ENCODE peak calls at places on chromosomes 2 and 18, in six cellular contexts. One of them, this sample, is unnamed. For H3K27me3, the result is how much of the 10 kb centered on the place peaks cover.

GRCh38 chr2:96241901-96242611 is 23.7 kb downstream of the TMEM127 start:
- DNase-seq in mesenchymal stem cell: peak
- DNase-seq in PC-9: peak
- DNase-seq in GM23248: peak
- DNase-seq in IMR-90: peak
- DNase-seq in tibial artery: peak
- DNase-seq in this sample: no peak

GRCh38 chr2:70583091-70583490 is 29.5 kb upstream of the TGFA start:
- DNase-seq in GM23248: no peak
- DNase-seq in mesenchymal stem cell: no peak
- DNase-seq in IMR-90: no peak
- DNase-seq in PC-9: no peak
- DNase-seq in tibial artery: no peak
- DNase-seq in this sample: no peak

GRCh38 chr2:73205611-73206010 is 3.2 kb downstream of the NOTO start:
- DNase-seq in GM23248: no peak
- DNase-seq in IMR-90: no peak
- DNase-seq in PC-9: no peak
- DNase-seq in mesenchymal stem cell: no peak
- DNase-seq in tibial artery: no peak
- DNase-seq in this sample: no peak

GRCh38 chr2:74982581-74982980 is 24.1 kb downstream of the POLE4 start:
- DNase-seq in mesenchymal stem cell: no peak
- DNase-seq in IMR-90: no peak
- DNase-seq in PC-9: no peak
- DNase-seq in GM23248: no peak
- DNase-seq in tibial artery: no peak
- DNase-seq in this sample: no peak

GRCh38 chr2:129902731-129903585 is 76.5 kb upstream of the RAB6C start:
- DNase-seq in IMR-90: no peak
- DNase-seq in mesenchymal stem cell: no peak
- DNase-seq in GM23248: no peak
- DNase-seq in tibial artery: no peak
- DNase-seq in PC-9: no peak
- DNase-seq in this sample: no peak

GRCh38 chr18:55141318-55141717 is 182.1 kb upstream of the CCDC68 start:
- DNase-seq in mesenchymal stem cell: no peak
- DNase-seq in IMR-90: peak
- DNase-seq in GM23248: no peak
- DNase-seq in tibial artery: no peak
- DNase-seq in PC-9: no peak
- DNase-seq in this sample: no peak

GRCh38 chr2:46555011-46555410 is 75.6 kb downstream of the TMEM247 start:
- DNase-seq in PC-9: no peak
- DNase-seq in mesenchymal stem cell: no peak
- DNase-seq in GM23248: no peak
- DNase-seq in tibial artery: no peak
- DNase-seq in IMR-90: no peak
- DNase-seq in this sample: no peak

GRCh38 chr18:52546686-52547346 is 206.8 kb downstream of the DCC start:
- DNase-seq in PC-9: no peak
- DNase-seq in GM23248: no peak
- DNase-seq in tibial artery: no peak
- DNase-seq in mesenchymal stem cell: no peak
- DNase-seq in IMR-90: no peak
- DNase-seq in this sample: no peak

GRCh38 chr2:141015339-141016047 is 1115.3 kb downstream of the LRP1B start:
- DNase-seq in PC-9: no peak
- DNase-seq in tibial artery: no peak
- DNase-seq in IMR-90: no peak
- DNase-seq in GM23248: no peak
- DNase-seq in mesenchymal stem cell: no peak
- DNase-seq in this sample: no peak

GRCh38 chr18:50065527-50065926 is 129.4 kb downstream of the MYO5B start:
- DNase-seq in mesenchymal stem cell: no peak
- DNase-seq in PC-9: no peak
- DNase-seq in IMR-90: no peak
- DNase-seq in tibial artery: no peak
- DNase-seq in GM23248: no peak
- DNase-seq in this sample: no peak

GRCh38 chr2:1772868-1773267 is 28.6 kb upstream of the PXDN start:
- DNase-seq in PC-9: no peak
- DNase-seq in GM23248: no peak
- DNase-seq in tibial artery: no peak
- DNase-seq in mesenchymal stem cell: no peak
- DNase-seq in IMR-90: no peak
- DNase-seq in this sample: no peak

GRCh38 chr2:99000708-99001107 is 64.7 kb upstream of the CRACDL start:
- DNase-seq in PC-9: no peak
- DNase-seq in IMR-90: no peak
- DNase-seq in GM23248: no peak
- DNase-seq in mesenchymal stem cell: no peak
- DNase-seq in tibial artery: no peak
- DNase-seq in this sample: no peak

GRCh38 chr2:54669677-54670484 is 53.6 kb upstream of the EML6 start:
- DNase-seq in GM23248: peak
- DNase-seq in PC-9: no peak
- DNase-seq in mesenchymal stem cell: peak
- DNase-seq in IMR-90: peak
- DNase-seq in tibial artery: peak
- DNase-seq in this sample: peak

GRCh38 chr2:145744541-145745386 is 1224.8 kb upstream of the ZEB2 start:
- DNase-seq in PC-9: no peak
- DNase-seq in tibial artery: no peak
- DNase-seq in GM23248: peak
- DNase-seq in IMR-90: peak
- DNase-seq in mesenchymal stem cell: peak
- DNase-seq in this sample: no peak

DNA sequence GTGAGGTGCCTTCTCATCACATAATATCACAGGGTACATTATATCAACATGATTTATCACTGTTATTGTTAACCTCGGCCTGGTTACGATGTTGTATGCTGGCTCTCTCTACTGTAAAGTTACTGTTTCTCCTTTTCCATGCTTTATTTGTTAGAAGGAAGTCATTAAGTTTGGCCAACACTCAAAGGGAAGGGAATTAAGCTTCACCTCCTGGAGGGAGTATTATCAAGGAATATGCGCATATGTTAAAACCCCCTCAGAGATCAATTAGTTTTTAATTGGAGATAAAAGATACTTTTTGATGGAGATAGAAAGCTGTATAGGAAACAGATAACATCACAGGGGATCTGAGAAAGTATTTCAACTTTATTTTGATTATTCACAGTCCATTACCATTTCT is 221.6 kb downstream of the DLGAP1 start:
- DNase-seq in mesenchymal stem cell: no peak
- DNase-seq in IMR-90: no peak
- DNase-seq in PC-9: no peak
- DNase-seq in GM23248: no peak
- DNase-seq in tibial artery: no peak
- DNase-seq in this sample: no peak
- H3K4me3 ChIP-seq in mesenchymal stem cell: no peak
- H3K4me3 ChIP-seq in IMR-90: no peak
- H3K4me3 ChIP-seq in PC-9: no peak
- H3K4me3 ChIP-seq in GM23248: no peak
- H3K4me3 ChIP-seq in tibial artery: no peak
- H3K4me3 ChIP-seq in this sample: no peak

GRCh38 chr2:218865999-218866398 is 6.4 kb downstream of the WNT6 start:
- DNase-seq in IMR-90: no peak
- DNase-seq in GM23248: no peak
- DNase-seq in mesenchymal stem cell: no peak
- DNase-seq in PC-9: no peak
- DNase-seq in tibial artery: no peak
- DNase-seq in this sample: no peak

GRCh38 chr2:218863021-218863520 is 3.5 kb downstream of the WNT6 start:
- DNase-seq in PC-9: no peak
- DNase-seq in IMR-90: no peak
- DNase-seq in mesenchymal stem cell: no peak
- DNase-seq in tibial artery: no peak
- DNase-seq in GM23248: no peak
- DNase-seq in this sample: no peak

GRCh38 chr2:218867900-218868299 is 8.3 kb downstream of the WNT6 start:
- DNase-seq in tibial artery: no peak
- DNase-seq in mesenchymal stem cell: no peak
- DNase-seq in GM23248: no peak
- DNase-seq in IMR-90: no peak
- DNase-seq in PC-9: no peak
- DNase-seq in this sample: no peak

GRCh38 chr2:218861645-218862318 is 2.2 kb downstream of the WNT6 start:
- DNase-seq in IMR-90: no peak
- DNase-seq in mesenchymal stem cell: no peak
- DNase-seq in GM23248: no peak
- DNase-seq in PC-9: no peak
- DNase-seq in tibial artery: no peak
- DNase-seq in this sample: no peak

DNA sequence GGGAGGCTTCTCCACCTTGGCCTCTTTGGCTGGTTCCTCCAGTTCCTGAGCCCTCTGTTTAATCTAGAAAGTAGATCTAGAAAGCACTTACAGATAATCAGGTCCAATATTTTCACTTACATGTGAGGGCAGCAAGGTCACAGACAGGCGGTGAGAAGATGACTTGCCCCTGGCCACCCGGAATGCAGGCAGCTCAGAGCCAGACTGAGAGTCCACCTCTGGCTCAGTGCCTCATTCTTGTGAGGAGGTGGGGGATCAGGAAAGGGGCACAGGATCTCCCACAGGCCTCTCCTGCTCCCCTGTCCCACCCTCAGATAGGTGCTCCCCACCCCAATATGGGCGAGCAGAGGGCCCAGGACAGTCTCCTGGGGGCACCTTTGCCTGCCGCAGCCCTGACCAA is 5.8 kb downstream of the WNT6 start:
- DNase-seq in mesenchymal stem cell: no peak
- DNase-seq in PC-9: no peak
- DNase-seq in tibial artery: no peak
- DNase-seq in IMR-90: no peak
- DNase-seq in GM23248: no peak
- DNase-seq in this sample: no peak
- H3K27me3 ChIP-seq in mesenchymal stem cell: half or more
- H3K27me3 ChIP-seq in PC-9: under half
- H3K27me3 ChIP-seq in tibial artery: half or more
- H3K27me3 ChIP-seq in IMR-90: half or more
- H3K27me3 ChIP-seq in GM23248: half or more
- H3K27me3 ChIP-seq in this sample: under half

GRCh38 chr2:240566203-240567136 is 1.8 kb upstream of the RNPEPL1 start:
- DNase-seq in IMR-90: peak
- DNase-seq in GM23248: peak
- DNase-seq in mesenchymal stem cell: peak
- DNase-seq in PC-9: peak
- DNase-seq in tibial artery: peak
- DNase-seq in this sample: peak
- H3K4me3 ChIP-seq in IMR-90: peak
- H3K4me3 ChIP-seq in GM23248: peak
- H3K4me3 ChIP-seq in mesenchymal stem cell: no peak
- H3K4me3 ChIP-seq in PC-9: peak
- H3K4me3 ChIP-seq in tibial artery: peak
- H3K4me3 ChIP-seq in this sample: peak

DNA sequence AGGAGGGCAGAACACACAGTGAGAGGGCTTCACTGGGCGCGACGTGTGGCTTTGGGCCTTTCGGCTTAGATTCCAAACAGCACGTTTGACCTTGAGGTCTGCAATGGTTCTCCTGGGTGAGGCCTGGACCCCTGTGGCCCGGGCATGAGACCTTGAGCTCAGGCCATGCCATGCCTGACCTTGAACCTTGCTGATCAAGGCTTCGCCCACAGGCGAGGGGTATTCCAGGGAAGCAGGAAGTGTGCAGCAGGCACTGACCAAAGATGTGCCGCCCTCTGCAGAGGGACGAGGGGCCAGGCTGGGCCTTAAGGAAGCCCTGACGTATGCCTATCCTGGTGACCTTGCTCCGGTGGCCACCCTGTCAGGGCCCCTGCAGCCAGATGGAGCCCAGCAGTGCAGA is 178.3 kb upstream of the HDAC4 start:
- DNase-seq in GM23248: no peak
- DNase-seq in mesenchymal stem cell: no peak
- DNase-seq in IMR-90: no peak
- DNase-seq in PC-9: no peak
- DNase-seq in tibial artery: no peak
- DNase-seq in this sample: no peak
- H3K27me3 ChIP-seq in GM23248: under half
- H3K27me3 ChIP-seq in mesenchymal stem cell: under half
- H3K27me3 ChIP-seq in IMR-90: under half
- H3K27me3 ChIP-seq in PC-9: half or more
- H3K27me3 ChIP-seq in tibial artery: under half
- H3K27me3 ChIP-seq in this sample: under half

GRCh38 chr2:237408280-237408679 is 5.7 kb downstream of the COL6A3 start:
- DNase-seq in mesenchymal stem cell: no peak
- DNase-seq in tibial artery: no peak
- DNase-seq in GM23248: peak
- DNase-seq in PC-9: no peak
- DNase-seq in IMR-90: peak
- DNase-seq in this sample: no peak
- H3K4me3 ChIP-seq in mesenchymal stem cell: no peak
- H3K4me3 ChIP-seq in tibial artery: peak
- H3K4me3 ChIP-seq in GM23248: peak
- H3K4me3 ChIP-seq in PC-9: no peak
- H3K4me3 ChIP-seq in IMR-90: peak
- H3K4me3 ChIP-seq in this sample: no peak

DNA sequence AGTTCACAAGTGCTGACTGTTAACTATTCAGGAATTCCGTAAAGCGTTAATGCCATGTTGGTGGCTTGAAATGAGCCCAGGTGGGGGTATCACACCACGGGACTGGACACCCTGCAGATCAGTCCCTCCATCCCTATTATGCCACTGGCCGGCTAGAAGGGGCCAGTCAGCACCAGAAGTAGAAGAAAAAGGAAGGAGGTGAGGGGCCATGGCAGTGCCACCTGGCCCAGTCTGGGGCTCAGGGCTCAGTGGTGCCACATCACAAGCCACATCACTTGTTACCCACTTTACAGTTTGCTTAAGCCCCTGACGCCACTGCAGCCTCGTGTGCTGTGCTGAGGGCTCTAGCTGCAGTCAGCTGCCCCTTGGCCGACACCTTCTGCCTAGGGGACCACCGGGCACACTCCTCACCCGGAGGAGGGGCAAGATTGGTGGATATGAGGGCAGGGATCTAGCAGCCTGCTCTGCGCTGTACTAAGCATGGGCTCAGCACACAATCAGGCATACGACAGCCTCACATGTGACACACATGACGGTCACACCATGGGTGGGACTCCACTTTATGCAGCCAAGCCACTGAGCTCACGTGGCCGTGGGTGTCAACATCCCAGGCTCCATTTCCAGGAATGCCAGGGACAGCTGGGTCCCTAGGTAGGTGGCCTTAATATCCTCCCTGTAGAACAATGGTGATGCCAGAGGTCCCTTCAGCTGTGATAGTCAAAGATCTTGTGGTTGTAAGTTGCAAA is 3.6 kb downstream of the LIMS2 start:
- DNase-seq in IMR-90: no peak
- DNase-seq in mesenchymal stem cell: no peak
- DNase-seq in PC-9: no peak
- DNase-seq in GM23248: no peak
- DNase-seq in tibial artery: no peak
- DNase-seq in this sample: no peak
- H3K27me3 ChIP-seq in IMR-90: under half
- H3K27me3 ChIP-seq in mesenchymal stem cell: under half
- H3K27me3 ChIP-seq in PC-9: half or more
- H3K27me3 ChIP-seq in GM23248: under half
- H3K27me3 ChIP-seq in tibial artery: under half
- H3K27me3 ChIP-seq in this sample: under half

This sample was measured in tibial nerve.